ENCODE peak calls at places on chromosomes 2 and 18, in nine cellular contexts. U is cardiac muscle cell, G is tibial artery, R is AG09309, J is nephron progenitor cell, K is epithelial cell of esophagus, N is tibial nerve, T is brain microvascular endothelial cell, W is cardiac fibroblast. L is an unnamed sample.

GRCh38 chr2:64606495-64607363 is 47.0 kb downstream of the SERTAD2 start:
- DNase-seq in U (peak), G (peak), R (peak), J (no peak), K (peak), N (peak), T (no peak), W (peak), L (peak)

GRCh38 chr2:29777164-29777563 is 144.2 kb downstream of the ALK start:
- DNase-seq in U (no peak), G (no peak), R (no peak), J (no peak), K (peak), N (no peak), T (no peak), W (no peak), L (no peak)

GRCh38 chr2:236551843-236552542 is 17.6 kb upstream of the ACKR3 start:
- DNase-seq in U (no peak), G (no peak), R (no peak), J (no peak), K (no peak), N (no peak), T (no peak), W (no peak), L (peak)

GRCh38 chr2:41720298-41720697 is 327.5 kb upstream of the PKDCC start:
- DNase-seq in U (no peak), G (no peak), R (no peak), J (no peak), K (no peak), N (no peak), T (no peak), W (no peak), L (peak)

GRCh38 chr2:224938670-224939309 is 103.5 kb downstream of the DOCK10 start:
- DNase-seq in U (peak), G (no peak), R (no peak), J (no peak), K (no peak), N (no peak), T (peak), W (peak), L (peak)

GRCh38 chr2:95166065-95166763 is 605 bp downstream of the ZNF2 start:
- DNase-seq in U (no peak), G (no peak), R (no peak), J (no peak), K (no peak), N (no peak), T (no peak), W (no peak), L (no peak)

GRCh38 chr2:222452422-222452950 is 28.1 kb downstream of the SGPP2 start:
- DNase-seq in U (no peak), G (no peak), R (no peak), J (no peak), K (peak), N (no peak), T (no peak), W (no peak), L (no peak)

GRCh38 chr2:241855888-241856422 is 2.7 kb downstream of the PDCD1 start:
- DNase-seq in U (no peak), G (no peak), R (no peak), J (no peak), K (no peak), N (no peak), T (no peak), W (no peak), L (no peak)

GRCh38 chr2:37617119-37617892 is 54.1 kb downstream of the CDC42EP3 start:
- DNase-seq in U (no peak), G (no peak), R (no peak), J (no peak), K (no peak), N (no peak), T (no peak), W (no peak), L (no peak)

GRCh38 chr2:18749912-18750526 is 160.7 kb upstream of the NT5C1B start:
- DNase-seq in U (peak), G (no peak), R (no peak), J (peak), K (peak), N (peak), T (peak), W (peak), L (peak)

GRCh38 chr2:143807192-143807591 is 678.0 kb downstream of the ARHGAP15 start:
- DNase-seq in U (no peak), G (no peak), R (no peak), J (no peak), K (peak), N (no peak), T (no peak), W (no peak), L (no peak)

GRCh38 chr2:124161542-124161941 is 136.5 kb downstream of the CNTNAP5 start:
- DNase-seq in U (no peak), G (no peak), R (no peak), J (no peak), K (no peak), N (no peak), T (no peak), W (no peak), L (no peak)

GRCh38 chr2:235303499-235304291 is 190.1 kb upstream of the AGAP1 start:
- DNase-seq in U (no peak), G (no peak), R (no peak), J (no peak), K (no peak), N (no peak), T (no peak), W (no peak), L (no peak)
- TF ChIP-seq CTCF in U (no peak), G (no peak), R (no peak), J (no peak), K (no peak), N (no peak), T (peak), W (no peak), L (no peak)

GRCh38 chr2:11103984-11104793 is 51.1 kb upstream of the SLC66A3 start:
- DNase-seq in U (no peak), G (no peak), R (no peak), J (no peak), K (no peak), N (no peak), T (no peak), W (no peak), L (peak)
- TF ChIP-seq CTCF in U (no peak), G (no peak), R (no peak), J (no peak), K (no peak), N (no peak), T (no peak), W (no peak), L (no peak)

DNA sequence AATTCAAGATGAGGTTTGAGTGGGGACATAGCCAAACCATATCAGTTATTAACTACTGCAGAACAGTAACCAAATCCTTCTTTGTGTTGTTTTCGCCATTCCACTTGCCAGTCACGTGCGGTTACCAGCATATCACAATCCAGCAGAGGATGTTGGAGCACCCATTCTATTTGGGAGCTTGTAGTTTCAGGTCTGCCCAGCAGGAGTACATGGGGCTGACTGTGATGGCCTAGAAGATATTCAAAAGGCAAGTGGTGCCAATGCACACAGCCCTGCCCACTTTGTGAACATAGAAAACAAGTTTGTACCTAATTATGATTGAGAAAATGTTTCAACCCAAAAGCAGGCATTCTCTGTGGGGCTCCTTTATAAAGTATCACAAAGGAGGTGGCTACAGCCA is 57.0 kb downstream of the ZNF519 start:
- DNase-seq in U (no peak), G (no peak), R (no peak), J (no peak), K (no peak), N (no peak), T (no peak), W (no peak), L (no peak)
- TF ChIP-seq CTCF in U (no peak), G (no peak), R (no peak), J (no peak), K (peak), N (no peak), T (peak), W (no peak), L (no peak)

GRCh38 chr2:208101716-208102631 is 22.4 kb downstream of the CRYGD start:
- DNase-seq in U (peak), G (no peak), R (no peak), J (no peak), K (peak), N (no peak), T (peak), W (peak), L (no peak)
- TF ChIP-seq CTCF in U (peak), G (no peak), R (peak), J (peak), K (peak), N (no peak), T (peak), W (no peak), L (no peak)

DNA sequence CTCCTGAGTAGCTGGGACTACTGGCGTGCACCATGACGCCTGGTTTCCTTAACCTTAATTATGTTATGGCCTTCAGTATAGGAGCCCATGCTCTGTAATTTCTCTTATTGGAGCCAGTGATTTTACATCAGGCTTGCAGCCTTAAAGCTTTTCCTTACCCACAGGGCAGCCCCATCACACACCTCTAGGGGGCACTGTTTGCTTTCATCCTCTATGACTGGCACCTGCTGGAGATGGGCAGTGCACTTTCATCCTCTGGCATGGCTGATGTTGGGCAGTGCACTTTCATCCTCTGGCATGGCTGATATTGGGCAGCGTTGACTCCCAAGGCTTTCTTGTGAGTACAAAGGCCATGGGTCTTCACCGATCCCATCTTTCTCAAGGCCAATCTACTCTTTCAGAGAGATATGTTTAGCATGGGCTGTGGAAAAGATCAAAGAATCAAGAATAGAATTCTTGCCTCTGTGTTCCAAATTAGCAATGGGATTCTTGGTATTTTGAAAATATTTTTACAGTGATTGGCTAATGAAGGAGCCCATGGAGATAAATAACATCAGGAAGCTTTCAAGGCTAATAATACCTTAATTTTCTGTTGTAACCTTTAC is 80.7 kb upstream of the MEX3C start:
- DNase-seq in U (peak), G (no peak), R (no peak), J (peak), K (peak), N (no peak), T (peak), W (peak), L (peak)
- TF ChIP-seq CTCF in U (peak), G (no peak), R (peak), J (peak), K (peak), N (peak), T (peak), W (peak), L (peak)

DNA sequence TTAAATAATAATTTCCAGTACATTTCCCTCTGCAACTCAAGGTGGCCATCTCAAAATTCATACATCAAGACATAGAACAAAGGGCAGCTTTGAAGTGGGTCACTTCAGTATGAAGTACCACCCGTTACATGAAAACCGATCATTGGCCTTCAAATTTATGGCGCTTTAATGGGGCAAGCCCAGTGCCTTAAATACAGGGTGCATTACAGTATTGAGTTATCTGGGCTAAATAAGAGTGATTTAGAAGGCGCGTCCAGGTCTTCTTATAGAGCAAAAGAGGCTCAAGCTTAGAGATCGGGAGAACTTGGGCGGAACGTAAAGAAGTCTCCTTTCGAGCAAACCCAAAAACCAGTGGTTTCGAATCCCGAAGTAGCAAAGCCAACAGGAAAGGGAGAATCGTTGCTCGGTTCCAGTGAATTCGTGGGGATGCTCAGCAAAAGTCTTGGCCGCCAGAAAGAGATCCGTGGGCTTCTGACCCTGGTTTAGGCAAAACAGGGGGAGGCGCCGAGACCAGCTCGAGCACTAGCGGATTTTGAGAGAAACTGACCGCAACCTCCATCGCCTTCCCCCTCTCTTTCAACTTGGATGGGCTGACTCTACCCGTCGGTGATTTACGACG is 7.2 kb downstream of the HOXD3 start:
- DNase-seq in U (no peak), G (no peak), R (no peak), J (no peak), K (no peak), N (no peak), T (no peak), W (no peak), L (no peak)
- TF ChIP-seq CTCF in U (no peak), G (no peak), R (no peak), J (no peak), K (no peak), N (no peak), T (no peak), W (no peak), L (no peak)

GRCh38 chr2:36329746-36330145 is 25.8 kb upstream of the CRIM1 start:
- DNase-seq in U (peak), G (no peak), R (no peak), J (no peak), K (peak), N (no peak), T (peak), W (peak), L (no peak)
- TF ChIP-seq CTCF in U (no peak), G (no peak), R (no peak), J (no peak), K (no peak), N (no peak), T (no peak), W (no peak), L (no peak)

GRCh38 chr2:72825271-72826155 is at the start of gene EXOC6B:
- DNase-seq in U (peak), G (peak), R (peak), J (peak), K (peak), N (peak), T (peak), W (peak), L (peak)
- TF ChIP-seq CTCF in U (no peak), G (no peak), R (no peak), J (no peak), K (no peak), N (peak), T (no peak), W (no peak), L (no peak)

GRCh38 chr2:46653539-46653938 is 174.2 kb downstream of the TMEM247 start:
- DNase-seq in U (peak), G (no peak), R (no peak), J (no peak), K (no peak), N (no peak), T (no peak), W (no peak), L (no peak)
- TF ChIP-seq CTCF in U (no peak), G (no peak), R (no peak), J (no peak), K (no peak), N (no peak), T (no peak), W (no peak), L (no peak)

GRCh38 chr2:240347949-240348500 is 87.4 kb upstream of the GPC1 start:
- DNase-seq in U (no peak), G (peak), R (no peak), J (no peak), K (no peak), N (no peak), T (no peak), W (no peak), L (no peak)

GRCh38 chr2:240346753-240347372 is 88.6 kb upstream of the GPC1 start:
- DNase-seq in U (no peak), G (no peak), R (no peak), J (no peak), K (no peak), N (no peak), T (no peak), W (no peak), L (no peak)

GRCh38 chr2:240348522-240348921 is 86.9 kb upstream of the GPC1 start:
- DNase-seq in U (no peak), G (peak), R (no peak), J (no peak), K (no peak), N (no peak), T (no peak), W (no peak), L (no peak)

GRCh38 chr2:240346015-240346752 is 89.3 kb upstream of the GPC1 start:
- DNase-seq in U (no peak), G (peak), R (no peak), J (no peak), K (no peak), N (no peak), T (no peak), W (no peak), L (no peak)

GRCh38 chr2:240347373-240347940 is 88.0 kb upstream of the GPC1 start:
- DNase-seq in U (no peak), G (peak), R (no peak), J (no peak), K (no peak), N (no peak), T (no peak), W (no peak), L (no peak)
- TF ChIP-seq CTCF in U (no peak), G (no peak), R (no peak), J (no peak), K (no peak), N (no peak), T (no peak), W (no peak), L (no peak)

L was measured in GM12865.